ENCODE peak calls at places on chromosomes 12 and 14, in seven cellular contexts. S is adrenal gland, B is CD14-positive monocyte, J is breast epithelium, K is uterus, R is mesothelial cell of epicardium, F is Peyer's patch. W is an unnamed sample.

GRCh38 chr14:103561381-103562134 is 899 bp downstream of the BAG5 start:
- DNase-seq in J (no peak), F (no peak), S (no peak), K (peak), R (no peak), B (no peak), W (no peak)

GRCh38 chr12:50589650-50590435 is 85.1 kb downstream of the DIP2B start:
- DNase-seq in F (no peak), S (no peak), R (no peak), K (no peak), B (no peak), J (no peak), W (no peak)

GRCh38 chr12:2539938-2540337 is 254.8 kb upstream of the FKBP4 start:
- DNase-seq in K (no peak), F (no peak), S (peak), R (no peak), B (no peak), J (no peak), W (no peak)

GRCh38 chr12:49470986-49471385 is 67.8 kb upstream of the KCNH3 start:
- DNase-seq in J (no peak), B (no peak), R (no peak), F (no peak), K (no peak), S (no peak), W (no peak)

GRCh38 chr14:102882233-102882906 is 40.1 kb upstream of the AMN start:
- DNase-seq in B (no peak), F (no peak), K (no peak), J (no peak), S (no peak), R (no peak), W (peak)

GRCh38 chr12:50634379-50634778 is 129.5 kb upstream of the ATF1 start:
- DNase-seq in R (no peak), K (no peak), S (no peak), J (no peak), F (no peak), B (no peak), W (no peak)

GRCh38 chr12:103160622-103161021 is 203.1 kb downstream of the ASCL1 start:
- DNase-seq in R (no peak), J (no peak), B (no peak), F (no peak), K (no peak), S (no peak), W (no peak)

GRCh38 chr12:91249059-91250055 is 66.7 kb upstream of the DCN start:
- DNase-seq in K (no peak), R (no peak), B (no peak), J (no peak), F (no peak), S (no peak), W (no peak)

GRCh38 chr14:104383088-104383805 is 196.3 kb upstream of the C14orf180 start:
- DNase-seq in F (peak), B (peak), R (no peak), J (no peak), K (no peak), S (no peak), W (no peak)

GRCh38 chr12:109385339-109386078 is 37.8 kb downstream of the MYO1H start:
- DNase-seq in K (peak), J (no peak), B (no peak), R (no peak), S (no peak), F (no peak), W (no peak)
- TF ChIP-seq CTCF in K (peak), J (no peak), B (peak), R (peak), S (peak), F (peak), W (peak)

DNA sequence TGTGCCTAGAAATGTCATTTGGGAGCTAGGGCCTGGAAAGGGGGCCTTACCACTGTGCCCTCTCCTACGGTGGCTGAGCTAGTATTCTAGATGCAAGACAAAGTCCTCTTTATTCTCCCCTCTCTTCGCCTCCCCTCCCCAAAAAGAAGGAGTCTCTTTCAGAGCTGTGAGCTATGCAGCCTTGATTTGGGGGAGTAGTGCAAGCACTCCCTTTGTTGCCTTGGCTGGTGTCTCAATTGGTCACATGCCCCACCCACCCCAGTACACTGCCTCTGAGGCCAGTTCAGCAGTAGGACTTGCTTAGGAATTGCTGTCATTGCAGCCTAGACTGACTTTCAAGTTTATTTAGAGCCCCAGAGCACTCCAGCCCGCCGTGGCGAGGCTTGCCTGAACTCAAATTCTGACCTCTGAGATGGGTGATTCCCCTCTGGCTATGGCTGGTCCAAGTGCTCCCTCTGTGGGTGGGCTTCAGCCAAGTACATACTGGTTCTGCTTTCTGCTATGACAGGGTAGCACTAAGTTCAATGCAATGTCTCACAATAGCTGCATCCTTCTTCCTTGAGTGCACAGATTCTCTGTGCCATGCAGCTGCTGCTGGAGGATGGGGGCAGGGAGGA is 37.0 kb upstream of the FBXO33 start:
- DNase-seq in F (no peak), S (no peak), K (no peak), R (no peak), B (peak), J (no peak), W (no peak)
- TF ChIP-seq CTCF in F (no peak), S (no peak), K (no peak), R (no peak), B (peak), J (no peak), W (peak)

DNA sequence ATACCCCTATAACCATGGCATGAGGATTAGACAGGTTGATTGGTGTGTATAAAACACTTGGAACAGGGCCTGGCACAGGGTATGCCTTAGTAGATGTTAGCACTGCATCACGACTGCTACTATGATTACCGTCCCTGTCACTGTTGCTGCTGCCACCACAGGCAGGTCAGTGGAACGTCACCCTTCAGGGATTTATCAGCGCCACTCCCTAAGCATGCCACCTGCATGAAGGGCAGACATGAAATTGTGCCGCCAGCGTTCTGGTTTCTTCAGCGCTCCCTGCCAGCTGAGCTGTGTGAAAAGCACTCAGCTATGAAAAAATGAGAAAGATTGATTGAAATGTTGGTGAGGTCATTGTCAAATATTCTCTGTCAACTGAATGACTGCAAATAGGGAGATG is 477.0 kb downstream of the DPF3 start:
- DNase-seq in K (no peak), S (no peak), B (no peak), R (no peak), F (no peak), J (no peak), W (no peak)
- TF ChIP-seq CTCF in K (no peak), S (no peak), B (no peak), R (no peak), F (no peak), J (no peak), W (no peak)

GRCh38 chr12:3661028-3661427 is 91.9 kb downstream of the CRACR2A start:
- DNase-seq in F (no peak), K (no peak), S (no peak), J (no peak), R (no peak), B (no peak), W (no peak)

GRCh38 chr12:3655331-3655900 is 97.5 kb downstream of the CRACR2A start:
- DNase-seq in K (no peak), B (no peak), R (no peak), F (no peak), J (no peak), S (no peak), W (no peak)

GRCh38 chr12:3656946-3657622 is 95.8 kb downstream of the CRACR2A start:
- DNase-seq in J (no peak), S (no peak), R (no peak), K (no peak), B (no peak), F (no peak), W (no peak)

GRCh38 chr12:3662516-3662915 is 90.4 kb downstream of the CRACR2A start:
- DNase-seq in F (no peak), B (no peak), R (no peak), S (no peak), J (no peak), K (no peak), W (no peak)

GRCh38 chr12:3658327-3659163 is 94.4 kb downstream of the CRACR2A start:
- DNase-seq in J (no peak), K (no peak), R (no peak), S (peak), B (no peak), F (no peak), W (no peak)
- TF ChIP-seq CTCF in J (no peak), K (no peak), R (no peak), S (no peak), B (peak), F (no peak), W (peak)